ENCODE peak calls at places on chromosomes 3 and 15, in seven cellular contexts. D, U, H, O, P, Z and F are unnamed samples.

GRCh38 chr3:11770477-11771381 is 76.0 kb downstream of the TAMM41 start:
- DNase-seq in D (peak), U (peak), H (peak), O (peak), P (peak), Z (peak), F (peak)

GRCh38 chr15:70596354-70597055 is 166.9 kb downstream of the UACA start:
- DNase-seq in D (no peak), U (no peak), H (no peak), O (peak), P (peak), Z (no peak), F (no peak)

GRCh38 chr15:67066041-67067021 is 929 bp downstream of the SMAD3 start:
- DNase-seq in D (no peak), U (peak), H (peak), O (no peak), P (no peak), Z (peak), F (peak)

GRCh38 chr3:161117646-161118045 is 12.5 kb upstream of the B3GALNT1 start:
- DNase-seq in D (no peak), U (no peak), H (no peak), O (no peak), P (no peak), Z (no peak), F (no peak)

GRCh38 chr3:19093084-19093483 is 55.2 kb upstream of the KCNH8 start:
- DNase-seq in D (no peak), U (no peak), H (no peak), O (no peak), P (no peak), Z (no peak), F (no peak)

GRCh38 chr3:71168961-71169411 is 414.5 kb downstream of the FOXP1 start:
- DNase-seq in D (no peak), U (no peak), H (no peak), O (peak), P (peak), Z (peak), F (no peak)

GRCh38 chr3:42802876-42803799 is 1.2 kb downstream of the HIGD1A start:
- DNase-seq in D (no peak), U (peak), H (peak), O (peak), P (peak), Z (peak), F (peak)

GRCh38 chr3:55252921-55253320 is 234.2 kb downstream of the WNT5A start:
- DNase-seq in D (no peak), U (no peak), H (no peak), O (peak), P (peak), Z (no peak), F (no peak)

GRCh38 chr15:100210338-100210737 is 131.4 kb downstream of the ADAMTS17 start:
- DNase-seq in D (no peak), U (no peak), H (no peak), O (no peak), P (no peak), Z (no peak), F (no peak)

GRCh38 chr15:51846463-51847230 is 17.2 kb downstream of the TMOD3 start:
- DNase-seq in D (no peak), U (no peak), H (no peak), O (peak), P (peak), Z (no peak), F (no peak)

GRCh38 chr3:185659942-185660921 is 74.1 kb downstream of the SENP2 start:
- DNase-seq in D (peak), U (peak), H (peak), O (peak), P (peak), Z (peak), F (peak)

GRCh38 chr3:133573054-133573628 is 345 bp upstream of the CDV3 start:
- DNase-seq in D (peak), U (peak), H (peak), O (peak), P (peak), Z (peak), F (peak)

GRCh38 chr3:133573629-133574194 is at the start of gene CDV3:
- DNase-seq in D (peak), U (peak), H (no peak), O (no peak), P (no peak), Z (peak), F (peak)

GRCh38 chr3:133576169-133576568 is 2.7 kb downstream of the CDV3 start:
- DNase-seq in D (no peak), U (no peak), H (no peak), O (peak), P (no peak), Z (no peak), F (no peak)

GRCh38 chr3:133575121-133575520 is 1.6 kb downstream of the CDV3 start:
- DNase-seq in D (no peak), U (peak), H (no peak), O (no peak), P (no peak), Z (no peak), F (no peak)

GRCh38 chr3:133574260-133574881 is 885 bp downstream of the CDV3 start:
- DNase-seq in D (peak), U (peak), H (peak), O (peak), P (peak), Z (peak), F (peak)
- TF ChIP-seq CTCF in D (no peak), U (peak), H (no peak), O (peak), P (no peak), Z (no peak), F (no peak)

GRCh38 chr3:142888484-142889262 is at the start of gene PCOLCE2:
- DNase-seq in D (no peak), U (no peak), H (peak), O (peak), P (peak), Z (peak), F (peak)
- TF ChIP-seq CTCF in D (no peak), U (no peak), H (no peak), O (no peak), P (no peak), Z (no peak), F (no peak)

GRCh38 chr15:78280289-78281072 is 16.1 kb downstream of the DNAJA4 start:
- DNase-seq in D (peak), U (no peak), H (no peak), O (no peak), P (no peak), Z (no peak), F (no peak)

GRCh38 chr15:78290222-78290621 is 9.2 kb downstream of the SKIC8 start:
- DNase-seq in D (no peak), U (no peak), H (no peak), O (no peak), P (no peak), Z (no peak), F (no peak)

GRCh38 chr15:78282324-78282723 is 17.1 kb downstream of the SKIC8 start:
- DNase-seq in D (peak), U (no peak), H (no peak), O (no peak), P (no peak), Z (no peak), F (no peak)

GRCh38 chr15:78284758-78285157 is 14.7 kb downstream of the SKIC8 start:
- DNase-seq in D (peak), U (no peak), H (no peak), O (no peak), P (no peak), Z (no peak), F (no peak)
- TF ChIP-seq CTCF in D (no peak), U (peak), H (no peak), O (no peak), P (peak), Z (no peak), F (no peak)

GRCh38 chr3:32510075-32510724 is 7.5 kb upstream of the CMTM6 start:
- DNase-seq in D (peak), U (peak), H (peak), O (peak), P (peak), Z (peak), F (peak)
- TF ChIP-seq CTCF in D (no peak), U (peak), H (peak), O (peak), P (peak), Z (peak), F (peak)

DNA sequence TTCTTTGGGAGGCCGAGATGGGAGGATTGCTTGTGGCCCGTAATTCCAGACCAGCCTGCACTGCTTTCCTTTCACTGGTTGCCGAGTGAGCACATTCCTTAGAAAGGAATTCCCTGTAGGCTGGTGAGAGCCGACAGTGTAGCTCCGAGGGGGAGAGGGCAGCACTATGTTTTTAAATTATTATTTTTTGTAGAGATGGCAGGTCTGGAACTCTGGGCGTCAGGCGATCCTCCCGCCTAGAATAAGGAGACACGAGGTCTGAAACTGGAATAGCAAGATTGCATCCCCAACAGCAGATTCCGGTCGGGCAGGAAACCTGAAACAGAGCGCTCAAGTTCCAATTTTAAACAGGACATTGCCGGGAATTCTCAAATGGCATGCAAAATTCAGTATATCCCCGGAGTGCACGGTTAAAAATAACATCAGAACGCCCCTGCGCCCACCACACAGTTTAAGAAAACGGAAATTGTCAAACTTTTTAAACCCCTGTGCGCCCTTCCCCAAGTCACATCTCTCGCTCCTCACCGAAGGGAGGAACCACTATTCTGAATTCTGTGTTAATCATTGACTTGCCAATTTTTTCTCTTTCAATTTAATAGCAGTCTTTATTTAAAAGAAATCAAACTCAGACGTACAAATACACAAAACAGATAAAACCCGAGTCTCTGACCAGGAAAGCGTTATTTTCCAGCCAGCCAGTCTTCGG is 637 bp upstream of the RNU5B-1 start:
- DNase-seq in D (no peak), U (peak), H (peak), O (peak), P (peak), Z (no peak), F (no peak)
- TF ChIP-seq CTCF in D (no peak), U (no peak), H (no peak), O (no peak), P (no peak), Z (peak), F (no peak)